ENCODE peak calls at places on chromosomes 12 and 14, in nine cellular contexts. B is endodermal cell, D is PC-3, M is lower lobe of right lung, X is thoracic aorta, T is ovary, C is A673, R is OCI-LY7, U is heart right ventricle. V is an unnamed sample. For H3K36me3, the result is how much of the 10 kb centered on the place peaks cover.

GRCh38 chr12:24821691-24822090 is 127.2 kb downstream of the BCAT1 start:
- DNase-seq in B (no peak), D (no peak), M (no peak), X (no peak), T (no peak), C (no peak), R (no peak), U (no peak), V (no peak)

GRCh38 chr14:59918824-59919581 is 941 bp upstream of the LRRC9 start:
- DNase-seq in B (no peak), D (peak), M (peak), X (no peak), T (peak), C (peak), R (peak), U (no peak), V (no peak)

GRCh38 chr14:90111895-90112534 is 50.2 kb downstream of the KCNK13 start:
- DNase-seq in B (no peak), D (peak), M (no peak), X (no peak), T (no peak), C (no peak), R (no peak), U (no peak), V (peak)

GRCh38 chr12:57795354-57795753 is 12.8 kb downstream of the TSFM start:
- DNase-seq in B (no peak), D (peak), M (no peak), X (no peak), T (no peak), C (no peak), R (no peak), U (no peak), V (no peak)

GRCh38 chr14:64053694-64054669 is 201.2 kb downstream of the SYNE2 start:
- DNase-seq in B (no peak), D (peak), M (no peak), X (peak), T (no peak), C (no peak), R (no peak), U (no peak), V (no peak)

GRCh38 chr14:72479471-72479931 is 414.4 kb downstream of the DPF3 start:
- DNase-seq in B (peak), D (no peak), M (no peak), X (no peak), T (no peak), C (peak), R (no peak), U (no peak), V (no peak)

GRCh38 chr12:46450279-46450748 is 77.7 kb upstream of the SLC38A2 start:
- DNase-seq in B (no peak), D (peak), M (peak), X (peak), T (peak), C (peak), R (no peak), U (peak), V (no peak)

GRCh38 chr12:100020370-100020769 is 35.6 kb upstream of the ANKS1B start:
- DNase-seq in B (no peak), D (peak), M (no peak), X (no peak), T (no peak), C (no peak), R (no peak), U (no peak), V (no peak)

GRCh38 chr12:78340406-78340805 is 509.7 kb downstream of the NAV3 start:
- DNase-seq in B (no peak), D (no peak), M (no peak), X (no peak), T (no peak), C (no peak), R (no peak), U (no peak), V (no peak)

GRCh38 chr14:102187583-102188001 is 47.9 kb downstream of the WDR20 start:
- DNase-seq in B (peak), D (peak), M (no peak), X (no peak), T (no peak), C (no peak), R (no peak), U (no peak), V (no peak)

GRCh38 chr12:1797011-1797901 is 23.1 kb upstream of the LRTM2 start:
- DNase-seq in B (peak), D (no peak), M (peak), X (no peak), T (peak), C (no peak), R (no peak), U (peak), V (no peak)

GRCh38 chr12:50734409-50735263 is 29.3 kb upstream of the ATF1 start:
- DNase-seq in B (peak), D (peak), M (no peak), X (no peak), T (no peak), C (peak), R (peak), U (no peak), V (no peak)

GRCh38 chr14:31930493-31931225 is 146.4 kb upstream of the ARHGAP5 start:
- DNase-seq in B (no peak), D (peak), M (no peak), X (no peak), T (no peak), C (peak), R (no peak), U (no peak), V (peak)

GRCh38 chr12:119005832-119006360 is 24.6 kb downstream of the SRRM4 start:
- DNase-seq in B (no peak), D (no peak), M (no peak), X (no peak), T (no peak), C (no peak), R (no peak), U (no peak), V (no peak)

GRCh38 chr14:73995977-73996378 is 23.1 kb downstream of the ENTPD5 start:
- DNase-seq in B (no peak), D (no peak), M (no peak), X (no peak), T (no peak), C (no peak), R (no peak), U (no peak), V (no peak)

GRCh38 chr12:123474493-123475255 is 16.7 kb downstream of the SNRNP35 start:
- DNase-seq in B (no peak), D (no peak), M (no peak), X (no peak), T (no peak), C (no peak), R (peak), U (peak), V (no peak)

GRCh38 chr12:45587877-45588530 is 141.5 kb upstream of the ARID2 start:
- DNase-seq in B (no peak), D (peak), M (no peak), X (no peak), T (no peak), C (no peak), R (no peak), U (peak), V (no peak)

GRCh38 chr14:82647088-82647697 is 1113.5 kb upstream of the SEL1L start:
- DNase-seq in B (no peak), D (no peak), M (no peak), X (no peak), T (no peak), C (no peak), R (no peak), U (no peak), V (no peak)

GRCh38 chr12:19030180-19030579 is 99.4 kb upstream of the PLEKHA5 start:
- DNase-seq in B (no peak), D (peak), M (no peak), X (no peak), T (no peak), C (no peak), R (no peak), U (no peak), V (no peak)

GRCh38 chr14:60315591-60315990 is 66.6 kb downstream of the PPM1A start:
- DNase-seq in B (peak), D (no peak), M (no peak), X (no peak), T (no peak), C (no peak), R (no peak), U (no peak), V (no peak)

GRCh38 chr12:117489671-117490070 is 128.2 kb upstream of the NOS1 start:
- DNase-seq in B (no peak), D (no peak), M (no peak), X (no peak), T (no peak), C (no peak), R (no peak), U (no peak), V (no peak)

GRCh38 chr12:33514893-33515292 is 75.3 kb upstream of the SYT10 start:
- DNase-seq in B (peak), D (peak), M (no peak), X (no peak), T (no peak), C (no peak), R (no peak), U (no peak), V (no peak)

GRCh38 chr12:4307593-4308333 is 13.2 kb upstream of the TIGAR start:
- DNase-seq in B (peak), D (peak), M (peak), X (no peak), T (peak), C (peak), R (peak), U (peak), V (peak)

GRCh38 chr12:56286044-56286830 is 13.9 kb downstream of the CS start:
- DNase-seq in B (no peak), D (no peak), M (no peak), X (no peak), T (no peak), C (no peak), R (no peak), U (no peak), V (no peak)

GRCh38 chr14:21026988-21027315 is 2.1 kb upstream of the NDRG2 start:
- DNase-seq in B (peak), D (no peak), M (no peak), X (no peak), T (peak), C (no peak), R (no peak), U (no peak), V (no peak)

GRCh38 chr12:22682663-22683062 is 57.7 kb downstream of the ETNK1 start:
- DNase-seq in B (no peak), D (no peak), M (no peak), X (no peak), T (no peak), C (no peak), R (no peak), U (no peak), V (no peak)

DNA sequence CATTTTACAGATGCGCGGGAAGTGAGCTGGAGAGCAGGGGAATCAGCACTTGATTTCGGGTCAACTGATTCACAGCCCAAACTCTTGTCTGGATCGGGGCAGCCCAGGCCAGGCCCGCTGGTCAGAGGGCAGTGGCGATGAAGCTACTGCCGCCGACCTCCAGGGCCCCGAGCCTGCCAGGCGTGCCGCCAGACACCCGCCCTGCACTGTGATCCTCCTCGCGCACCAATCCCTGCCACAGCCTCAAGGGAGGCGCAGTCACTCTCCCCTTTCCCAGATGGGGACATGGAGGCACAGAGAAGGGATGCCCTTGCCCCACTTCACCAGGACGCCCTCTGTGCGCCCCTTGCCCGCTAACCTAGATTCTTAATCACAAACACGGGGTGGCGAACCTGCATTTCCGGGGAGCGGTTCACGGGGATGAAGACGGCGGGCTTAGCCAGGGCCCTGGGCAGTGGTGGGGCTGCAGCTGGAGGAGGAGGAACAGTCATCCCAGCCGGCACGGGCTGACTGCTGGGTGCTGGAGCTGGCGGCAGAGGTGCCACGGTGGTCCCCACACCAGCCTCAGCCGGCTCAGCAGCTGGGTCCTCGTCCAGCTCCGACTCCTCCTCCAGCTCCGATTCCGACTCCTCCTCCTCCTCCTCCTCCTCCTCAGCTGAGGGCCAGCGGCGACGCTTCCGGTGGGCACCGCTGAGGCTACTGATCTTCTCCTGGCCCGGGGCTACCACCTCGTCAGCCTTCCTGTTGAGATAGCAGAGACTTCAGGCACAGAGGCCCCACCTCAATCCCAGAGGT is 8.6 kb downstream of the DHX37 start:
- DNase-seq in B (peak), D (no peak), M (no peak), X (no peak), T (no peak), C (no peak), R (no peak), U (no peak), V (no peak)
- H3K36me3 ChIP-seq in B (half or more), D (half or more), M (half or more), X (half or more), T (under half), C (half or more), R (half or more), U (half or more), V (under half)

GRCh38 chr12:95858451-95859343 is at the start of gene SNRPF:
- DNase-seq in B (peak), D (peak), M (peak), X (peak), T (peak), C (peak), R (peak), U (peak), V (peak)
- TF ChIP-seq CTCF in B (peak), D (no peak), M (peak), X (peak), T (no peak), C (no peak), R (peak), U (no peak), V (no peak)

DNA sequence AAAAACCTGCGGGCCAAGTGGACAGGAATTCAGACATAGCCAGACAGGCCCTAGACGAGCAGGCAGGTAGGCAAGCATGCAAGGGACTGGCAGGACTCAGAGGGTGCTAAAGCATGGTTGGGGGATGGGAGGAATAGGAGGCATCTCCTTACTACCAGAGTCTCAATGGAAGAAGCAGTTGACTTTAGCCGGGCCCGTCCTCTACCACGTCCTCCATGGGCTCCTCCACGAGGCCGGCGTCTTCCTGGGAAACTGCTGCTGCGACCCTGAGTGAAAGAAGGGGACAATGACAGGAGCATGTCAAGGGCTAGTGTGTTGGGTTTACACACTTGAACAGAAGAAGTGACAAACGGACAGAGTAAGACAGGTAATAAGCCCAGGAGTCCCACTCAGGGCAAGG is 11.6 kb downstream of the KMT2D start:
- DNase-seq in B (no peak), D (no peak), M (peak), X (no peak), T (no peak), C (no peak), R (no peak), U (no peak), V (no peak)
- H3K36me3 ChIP-seq in B (half or more), D (half or more), M (half or more), X (half or more), T (under half), C (half or more), R (half or more), U (half or more), V (under half)

GRCh38 chr12:6919588-6919987 is 5.2 kb downstream of the ENO2 start:
- DNase-seq in B (peak), D (no peak), M (peak), X (no peak), T (no peak), C (no peak), R (no peak), U (no peak), V (no peak)
- TF ChIP-seq CTCF in B (peak), D (peak), M (no peak), X (no peak), T (no peak), C (peak), R (peak), U (no peak), V (no peak)

GRCh38 chr12:111448266-111448830 is 42.6 kb downstream of the SH2B3 start:
- DNase-seq in B (peak), D (no peak), M (no peak), X (no peak), T (no peak), C (no peak), R (no peak), U (no peak), V (no peak)
- H3K36me3 ChIP-seq in B (half or more), D (under half), M (half or more), X (under half), T (under half), C (half or more), R (half or more), U (half or more), V (under half)

GRCh38 chr14:71011479-71011878 is 104.2 kb downstream of the PCNX1 start:
- DNase-seq in B (no peak), D (peak), M (no peak), X (no peak), T (no peak), C (no peak), R (no peak), U (no peak), V (no peak)
- TF ChIP-seq CTCF in B (peak), D (peak), M (no peak), X (no peak), T (no peak), C (peak), R (peak), U (no peak), V (peak)

GRCh38 chr14:24207625-24208024 is 2.1 kb downstream of the TSSK4 start:
- DNase-seq in B (no peak), D (no peak), M (no peak), X (no peak), T (no peak), C (no peak), R (no peak), U (no peak), V (no peak)
- H3K36me3 ChIP-seq in B (half or more), D (under half), M (half or more), X (under half), T (under half), C (under half), R (half or more), U (half or more), V (under half)

DNA sequence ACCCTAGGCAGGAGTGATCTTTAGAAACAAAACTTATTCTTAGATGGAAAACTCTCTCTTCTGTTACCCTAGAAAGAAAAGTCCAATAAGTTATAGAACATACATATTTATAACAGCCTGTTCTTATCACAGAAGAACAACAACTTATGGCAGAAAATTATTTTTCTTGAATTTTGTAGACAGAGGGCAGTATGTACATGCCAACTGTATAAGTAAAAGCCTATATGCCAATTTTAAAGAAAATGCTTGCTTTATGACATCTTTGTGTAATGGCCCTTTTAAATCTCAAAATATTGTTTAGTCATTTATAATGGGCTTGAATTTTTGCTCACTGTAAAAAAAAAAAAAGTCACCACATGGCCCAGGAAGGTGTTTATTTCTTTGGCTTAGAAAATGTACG is 38.2 kb upstream of the GRIP1 start:
- DNase-seq in B (no peak), D (peak), M (no peak), X (no peak), T (no peak), C (no peak), R (no peak), U (no peak), V (no peak)
- TF ChIP-seq CTCF in B (no peak), D (peak), M (no peak), X (no peak), T (no peak), C (no peak), R (peak), U (no peak), V (no peak)

GRCh38 chr14:75783602-75784313 is 122.7 kb downstream of the TTLL5 start:
- DNase-seq in B (no peak), D (no peak), M (no peak), X (no peak), T (no peak), C (no peak), R (no peak), U (no peak), V (no peak)
- H3K36me3 ChIP-seq in B (under half), D (under half), M (under half), X (under half), T (under half), C (under half), R (under half), U (half or more), V (under half)